ENCODE peak calls at places on chromosomes 7 and 10, in five cellular contexts. E is keratinocyte; A is activated naive CD4-positive, alpha-beta T cell; R is astrocyte; I is nucleus accumbens. Z is an unnamed sample.
A peak's percentile ranks its signal among the peaks of the same experiment; 100 is the strongest.

GRCh38 chr7:2779086-2779485 is 65.0 kb downstream of the GNA12 start:
- DNase-seq in E (no peak), A (no peak), R (no peak), I (no peak), Z (no peak)

GRCh38 chr10:105138287-105138854 is 497.3 kb downstream of the SORCS3 start:
- DNase-seq in E (no peak), A (no peak), R (no peak), I (no peak), Z (no peak)

GRCh38 chr10:124477614-124478363 is 16.2 kb downstream of the LHPP start:
- DNase-seq in E (no peak), A (no peak), R (no peak), I (no peak), Z (no peak)

GRCh38 chr7:42597296-42597695 is 314.6 kb downstream of the C7orf25 start:
- DNase-seq in E (peak; percentile 48), A (no peak), R (no peak), I (no peak), Z (peak; percentile 72)

GRCh38 chr7:117185124-117185523 is 137.7 kb downstream of the WNT2 start:
- DNase-seq in E (no peak), A (no peak), R (no peak), I (no peak), Z (no peak)

GRCh38 chr7:55641811-55642210 is 69.5 kb upstream of the VOPP1 start:
- DNase-seq in E (no peak), A (no peak), R (no peak), I (no peak), Z (peak; percentile 20)

GRCh38 chr10:133422821-133423771 is 1.3 kb downstream of the SPRN start:
- DNase-seq in E (no peak), A (no peak), R (no peak), I (no peak), Z (no peak)

GRCh38 chr7:91694221-91694856 is 186.2 kb downstream of the MTERF1 start:
- DNase-seq in E (no peak), A (no peak), R (peak; percentile 84), I (no peak), Z (no peak)

GRCh38 chr10:29961351-29961750 is 98.0 kb downstream of the JCAD start:
- DNase-seq in E (no peak), A (no peak), R (no peak), I (no peak), Z (no peak)

GRCh38 chr7:92456241-92456640 is 9.0 kb downstream of the GATAD1 start:
- DNase-seq in E (no peak), A (no peak), R (peak; percentile 10), I (no peak), Z (no peak)

GRCh38 chr10:118442032-118442431 is 99.9 kb upstream of the FAM204A start:
- DNase-seq in E (no peak), A (no peak), R (no peak), I (no peak), Z (no peak)

GRCh38 chr10:94005050-94005449 is 11.3 kb downstream of the PLCE1 start:
- DNase-seq in E (no peak), A (no peak), R (peak; percentile 75), I (no peak), Z (peak; percentile 67)

GRCh38 chr10:100364735-100365391 is 17.8 kb downstream of the SCD start:
- DNase-seq in E (peak; percentile 80), A (no peak), R (peak; percentile 81), I (peak; percentile 34), Z (peak; percentile 75)

GRCh38 chr10:5953676-5954075 is 23.7 kb downstream of the IL15RA start:
- DNase-seq in E (no peak), A (no peak), R (no peak), I (no peak), Z (no peak)

GRCh38 chr10:3740157-3740871 is 44.7 kb downstream of the KLF6 start:
- DNase-seq in E (peak; percentile 83), A (no peak), R (peak; percentile 77), I (no peak), Z (peak; percentile 95)

GRCh38 chr7:3154881-3155494 is 111.3 kb upstream of the CARD11 start:
- DNase-seq in E (peak; percentile 5), A (peak; percentile 32), R (no peak), I (no peak), Z (no peak)

GRCh38 chr7:55024776-55025175 is 6.0 kb downstream of the EGFR start:
- DNase-seq in E (no peak), A (no peak), R (no peak), I (no peak), Z (no peak)

GRCh38 chr7:100539436-100540006 is 518 bp downstream of the AGFG2 start:
- DNase-seq in E (no peak), A (no peak), R (no peak), I (no peak), Z (no peak)

GRCh38 chr7:79702116-79702515 is 248.6 kb upstream of the MAGI2 start:
- DNase-seq in E (no peak), A (no peak), R (peak; percentile 21), I (no peak), Z (no peak)

GRCh38 chr7:140415361-140415760 is 11.5 kb downstream of the RAB19 start:
- DNase-seq in E (no peak), A (no peak), R (no peak), I (no peak), Z (no peak)